ENCODE peak calls at places on chromosomes 13 and 19, in five cellular contexts. M is mucosa of descending colon, R is lower lobe of right lung, J is left ventricle myocardium inferior, X is upper lobe of left lung. Z is an unnamed sample.

GRCh38 chr19:38667552-38668205 is 20.2 kb downstream of the ACTN4 start:
- DNase-seq in X (no peak), M (no peak), J (no peak), R (no peak), Z (no peak)

GRCh38 chr13:60074397-60074796 is 89.3 kb downstream of the DIAPH3 start:
- DNase-seq in R (no peak), J (no peak), X (no peak), M (no peak), Z (no peak)

GRCh38 chr13:34618654-34619053 is 323.4 kb upstream of the NBEA start:
- DNase-seq in R (no peak), M (no peak), J (no peak), X (no peak), Z (no peak)

GRCh38 chr19:51188227-51188559 is 36.7 kb upstream of the CD33 start:
- DNase-seq in M (no peak), R (no peak), X (no peak), J (no peak), Z (no peak)

GRCh38 chr19:46493236-46494114 is 2.2 kb downstream of the PNMA8B start:
- DNase-seq in X (peak; percentile 91), J (peak; percentile 54), R (peak; percentile 55), M (no peak), Z (no peak)

GRCh38 chr13:96925466-96925865 is 68.8 kb downstream of the OXGR1 start:
- DNase-seq in R (no peak), X (no peak), J (no peak), M (no peak), Z (no peak)

GRCh38 chr19:54684537-54684936 is 21.8 kb downstream of the LILRB4 start:
- DNase-seq in M (no peak), R (no peak), J (no peak), X (no peak), Z (no peak)

GRCh38 chr19:46298477-46299003 is 1.7 kb downstream of the HIF3A start:
- DNase-seq in J (no peak), R (no peak), M (no peak), X (no peak), Z (no peak)

GRCh38 chr19:48553676-48554384 is 1.9 kb downstream of the SULT2B1 start:
- DNase-seq in X (no peak), R (peak; percentile 55), M (peak; percentile 53), J (no peak), Z (no peak)

GRCh38 chr19:39402417-39403297 is 4.0 kb upstream of the ZFP36 start:
- DNase-seq in X (peak; percentile 98), J (peak; percentile 94), R (peak; percentile 96), M (peak; percentile 90), Z (peak; percentile 76)

GRCh38 chr13:31236211-31236786 is 36.5 kb downstream of the B3GLCT start:
- DNase-seq in X (no peak), R (no peak), J (no peak), M (no peak), Z (no peak)

GRCh38 chr19:30180691-30181090 is 191.5 kb upstream of the ZNF536 start:
- DNase-seq in X (no peak), M (no peak), J (no peak), R (no peak), Z (no peak)

GRCh38 chr19:30178721-30179402 is 193.3 kb upstream of the ZNF536 start:
- DNase-seq in M (no peak), R (no peak), X (no peak), J (no peak), Z (no peak)

DNA sequence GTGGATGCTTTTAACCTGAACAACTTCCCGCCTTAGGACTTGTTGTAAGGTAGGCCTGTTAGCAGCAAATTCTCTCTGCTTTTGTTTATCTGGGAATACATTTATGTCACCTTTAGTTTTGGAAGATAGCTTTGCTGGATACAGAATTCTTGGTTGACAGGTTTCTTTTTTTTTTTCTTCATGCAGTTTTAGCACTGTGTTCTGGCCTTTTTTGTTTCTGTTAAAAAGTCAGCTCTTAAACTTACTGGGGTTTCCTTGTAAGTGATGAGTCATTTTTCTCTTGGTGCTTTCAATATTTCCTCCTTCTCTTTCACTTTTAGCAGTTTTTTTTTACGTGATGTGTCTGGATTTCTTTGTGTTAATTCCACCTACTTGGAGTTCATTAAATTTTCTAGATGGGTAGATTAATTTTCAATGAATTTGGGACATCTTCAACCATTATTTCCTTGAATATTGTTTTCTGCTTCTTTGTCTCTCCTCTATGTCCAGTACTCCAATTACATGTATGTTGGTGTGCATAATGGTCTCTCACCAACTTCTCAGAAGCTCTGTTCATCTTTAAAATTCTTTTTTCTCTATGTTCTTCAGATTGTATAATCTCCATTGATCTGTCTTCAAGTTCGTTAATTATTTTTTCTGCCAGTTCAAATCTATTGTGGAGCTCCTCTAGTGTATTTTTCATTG is 188.2 kb upstream of the ZNF536 start:
- DNase-seq in J (no peak), M (no peak), X (no peak), R (no peak), Z (no peak)
- H3K9me3 ChIP-seq in J (peaks cover 75% of the 10 kb centered on the region), M (peaks cover 33% of the 10 kb centered on the region), X (peaks cover 21% of the 10 kb centered on the region), R (peaks cover 36% of the 10 kb centered on the region), Z (no peaks in the 10 kb centered on the region)

DNA sequence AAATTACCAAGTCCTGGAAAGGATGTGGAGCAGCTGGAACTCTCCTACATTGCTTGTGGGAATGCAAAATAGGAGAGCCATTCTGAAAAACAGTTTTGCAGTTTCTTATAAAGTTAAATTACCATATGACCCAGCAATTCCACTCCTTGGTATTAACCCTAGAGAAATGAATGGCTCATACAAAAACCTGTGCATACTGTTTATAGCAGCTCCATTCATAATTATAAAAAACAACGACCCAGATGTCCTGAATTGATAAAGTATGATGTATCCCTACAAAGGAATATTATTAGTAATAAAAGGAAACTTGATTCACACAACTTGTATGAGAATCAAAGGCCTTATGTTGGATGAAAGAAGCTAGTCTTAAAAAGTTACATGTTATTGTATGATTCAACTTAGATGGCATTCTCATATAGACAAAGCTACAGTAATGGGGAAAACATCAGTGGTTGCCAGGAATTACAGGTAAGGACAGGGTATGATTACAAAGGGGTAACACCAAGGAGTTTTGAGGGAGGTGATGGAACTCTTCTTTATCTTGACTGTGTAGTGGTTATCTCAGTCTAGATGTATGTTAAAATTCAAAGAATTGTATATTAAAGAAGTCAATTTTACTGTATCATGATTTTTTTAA is 35.4 kb downstream of the GPR180 start:
- DNase-seq in M (no peak), J (no peak), X (no peak), R (no peak), Z (no peak)
- H3K9me3 ChIP-seq in M (no peaks in the 10 kb centered on the region), J (peaks cover 11% of the 10 kb centered on the region), X (no peaks in the 10 kb centered on the region), R (no peaks in the 10 kb centered on the region), Z (no peaks in the 10 kb centered on the region)

DNA sequence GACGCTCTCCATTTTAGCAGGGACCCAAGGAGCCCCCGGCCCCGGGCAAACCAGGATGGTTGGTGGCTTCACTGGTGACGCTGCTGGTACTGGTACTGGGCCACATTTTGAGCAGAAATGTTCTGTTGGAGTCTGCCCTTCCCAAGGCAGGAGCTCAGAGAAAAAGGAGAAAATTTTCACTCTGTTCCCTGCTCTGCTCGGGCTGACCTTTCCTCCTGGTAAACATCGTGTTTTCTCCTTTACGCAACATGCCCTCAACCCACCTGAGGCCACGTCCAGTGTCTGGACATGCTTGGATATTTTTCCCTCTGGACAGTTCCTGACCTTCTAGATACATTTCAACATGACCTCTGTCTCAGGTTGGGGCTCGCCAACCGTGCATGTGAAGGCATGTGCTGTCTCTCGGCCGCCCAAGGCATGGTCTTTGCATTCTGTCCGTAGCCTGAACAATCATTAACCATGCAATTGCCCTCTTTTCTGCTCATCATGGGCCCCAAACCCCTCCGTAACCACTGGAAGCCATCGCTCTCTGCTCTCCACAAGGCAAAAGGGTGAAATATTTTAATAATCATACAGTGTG is 115.2 kb upstream of the PEG3 start:
- DNase-seq in X (no peak), M (no peak), R (no peak), J (no peak), Z (no peak)
- H3K9me3 ChIP-seq in X (no peaks in the 10 kb centered on the region), M (peaks cover 53% of the 10 kb centered on the region), R (peaks cover 4% of the 10 kb centered on the region), J (no peaks in the 10 kb centered on the region), Z (peaks cover 4% of the 10 kb centered on the region)

DNA sequence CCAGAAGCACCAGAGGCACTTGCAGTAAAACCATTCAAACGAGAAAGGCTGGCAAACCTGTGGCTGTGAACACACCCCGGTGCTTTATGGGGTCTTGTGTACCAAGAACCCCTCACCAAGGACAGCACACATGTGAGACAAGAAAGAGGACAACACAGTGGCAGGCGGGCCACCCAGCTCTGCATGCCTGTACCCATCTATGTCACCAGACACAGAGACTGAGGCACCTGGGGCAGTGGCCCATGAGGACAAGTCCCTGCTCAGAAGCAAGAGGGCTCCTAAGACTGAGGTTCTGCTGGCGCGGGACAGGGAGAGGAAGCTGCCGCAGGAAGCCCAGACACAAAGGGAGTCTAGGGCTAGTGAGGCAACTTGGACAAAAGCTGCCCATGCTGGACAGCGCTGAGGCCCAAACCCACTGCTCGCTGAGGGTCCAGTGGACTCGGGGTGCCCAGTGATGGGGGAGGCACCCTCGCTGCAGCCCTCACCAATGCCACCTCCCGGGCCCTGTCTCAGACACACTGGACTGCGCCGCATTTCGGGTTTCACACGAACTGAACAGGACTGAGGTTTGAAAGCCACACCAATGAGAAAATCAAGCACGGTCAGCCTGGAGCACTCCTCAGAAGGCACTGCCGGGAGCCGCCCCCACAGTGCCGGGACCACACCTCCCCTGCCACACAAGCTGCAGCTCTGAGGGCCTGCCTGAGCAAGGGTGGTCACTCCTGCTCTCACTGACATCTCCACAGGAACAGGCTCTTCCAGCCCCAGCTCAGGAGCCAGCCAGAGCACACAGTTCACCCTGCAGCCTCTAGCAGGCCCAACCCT is 232.7 kb downstream of the TUBA3C start:
- DNase-seq in X (peak; percentile 51), J (no peak), R (no peak), M (no peak), Z (no peak)
- H3K9me3 ChIP-seq in X (no peaks in the 10 kb centered on the region), J (no peaks in the 10 kb centered on the region), R (no peaks in the 10 kb centered on the region), M (peaks cover 67% of the 10 kb centered on the region), Z (no peaks in the 10 kb centered on the region)